ENCODE peak calls at places on chromosome 5, in nine cellular contexts. One of them, this sample, is unnamed. For H3K36me3 and H3K4me1, the result is how much of the 10 kb centered on the place peaks cover.

GRCh38 chr5:154110054-154110453 is 71.3 kb downstream of the MFAP3 start:
- DNase-seq in vagina: no peak
- DNase-seq in heart left ventricle: no peak
- DNase-seq in breast epithelium: no peak
- DNase-seq in body of pancreas: no peak
- DNase-seq in ovary: no peak
- DNase-seq in stomach: no peak
- DNase-seq in HCT116: no peak
- DNase-seq in Peyer's patch: no peak
- DNase-seq in this sample: no peak

GRCh38 chr5:93281980-93282772 is 298.8 kb downstream of the NR2F1-AS1 start:
- DNase-seq in vagina: no peak
- DNase-seq in heart left ventricle: no peak
- DNase-seq in body of pancreas: no peak
- DNase-seq in Peyer's patch: no peak
- DNase-seq in HCT116: no peak
- DNase-seq in stomach: no peak
- DNase-seq in breast epithelium: no peak
- DNase-seq in ovary: no peak
- DNase-seq in this sample: no peak

GRCh38 chr5:41954286-41954685 is 29.2 kb downstream of the FBXO4 start:
- DNase-seq in HCT116: no peak
- DNase-seq in stomach: no peak
- DNase-seq in body of pancreas: no peak
- DNase-seq in heart left ventricle: no peak
- DNase-seq in vagina: no peak
- DNase-seq in ovary: no peak
- DNase-seq in breast epithelium: no peak
- DNase-seq in Peyer's patch: no peak
- DNase-seq in this sample: no peak

GRCh38 chr5:133786432-133786831 is 174.1 kb upstream of the FSTL4 start:
- DNase-seq in ovary: no peak
- DNase-seq in Peyer's patch: no peak
- DNase-seq in HCT116: no peak
- DNase-seq in body of pancreas: no peak
- DNase-seq in vagina: no peak
- DNase-seq in heart left ventricle: no peak
- DNase-seq in breast epithelium: no peak
- DNase-seq in stomach: no peak
- DNase-seq in this sample: no peak

GRCh38 chr5:322281-322941 is 897 bp downstream of the AHRR start:
- DNase-seq in breast epithelium: no peak
- DNase-seq in HCT116: no peak
- DNase-seq in body of pancreas: no peak
- DNase-seq in heart left ventricle: no peak
- DNase-seq in Peyer's patch: no peak
- DNase-seq in ovary: no peak
- DNase-seq in vagina: no peak
- DNase-seq in stomach: no peak
- DNase-seq in this sample: no peak

GRCh38 chr5:108726446-108727091 is 21.1 kb upstream of the FER start:
- DNase-seq in stomach: no peak
- DNase-seq in HCT116: no peak
- DNase-seq in ovary: no peak
- DNase-seq in Peyer's patch: no peak
- DNase-seq in breast epithelium: no peak
- DNase-seq in body of pancreas: no peak
- DNase-seq in vagina: no peak
- DNase-seq in heart left ventricle: no peak
- DNase-seq in this sample: no peak

GRCh38 chr5:90529939-90530677 is 724 bp upstream of the LYSMD3 start:
- DNase-seq in heart left ventricle: no peak
- DNase-seq in breast epithelium: peak
- DNase-seq in body of pancreas: peak
- DNase-seq in Peyer's patch: no peak
- DNase-seq in HCT116: peak
- DNase-seq in stomach: peak
- DNase-seq in ovary: peak
- DNase-seq in vagina: no peak
- DNase-seq in this sample: peak

GRCh38 chr5:128674837-128675446 is 136.9 kb upstream of the FBN2 start:
- DNase-seq in body of pancreas: peak
- DNase-seq in stomach: peak
- DNase-seq in HCT116: peak
- DNase-seq in Peyer's patch: no peak
- DNase-seq in ovary: no peak
- DNase-seq in vagina: no peak
- DNase-seq in breast epithelium: no peak
- DNase-seq in heart left ventricle: no peak
- DNase-seq in this sample: peak

GRCh38 chr5:21159526-21160059 is 1171.6 kb upstream of the CDH18 start:
- DNase-seq in HCT116: no peak
- DNase-seq in Peyer's patch: no peak
- DNase-seq in breast epithelium: no peak
- DNase-seq in heart left ventricle: no peak
- DNase-seq in ovary: no peak
- DNase-seq in body of pancreas: no peak
- DNase-seq in vagina: no peak
- DNase-seq in stomach: no peak
- DNase-seq in this sample: no peak

GRCh38 chr5:9363026-9363793 is 182.7 kb downstream of the SEMA5A start:
- DNase-seq in HCT116: no peak
- DNase-seq in heart left ventricle: no peak
- DNase-seq in body of pancreas: no peak
- DNase-seq in stomach: no peak
- DNase-seq in vagina: no peak
- DNase-seq in ovary: no peak
- DNase-seq in breast epithelium: no peak
- DNase-seq in Peyer's patch: no peak
- DNase-seq in this sample: no peak

GRCh38 chr5:145510324-145510723 is 324.8 kb downstream of the PRELID2 start:
- DNase-seq in body of pancreas: peak
- DNase-seq in HCT116: no peak
- DNase-seq in Peyer's patch: no peak
- DNase-seq in vagina: no peak
- DNase-seq in ovary: peak
- DNase-seq in stomach: no peak
- DNase-seq in heart left ventricle: no peak
- DNase-seq in breast epithelium: no peak
- DNase-seq in this sample: no peak

GRCh38 chr5:62690421-62690820 is 111.8 kb downstream of the LRRC70 start:
- DNase-seq in breast epithelium: no peak
- DNase-seq in Peyer's patch: no peak
- DNase-seq in stomach: no peak
- DNase-seq in vagina: no peak
- DNase-seq in heart left ventricle: no peak
- DNase-seq in ovary: no peak
- DNase-seq in body of pancreas: no peak
- DNase-seq in HCT116: no peak
- DNase-seq in this sample: peak

DNA sequence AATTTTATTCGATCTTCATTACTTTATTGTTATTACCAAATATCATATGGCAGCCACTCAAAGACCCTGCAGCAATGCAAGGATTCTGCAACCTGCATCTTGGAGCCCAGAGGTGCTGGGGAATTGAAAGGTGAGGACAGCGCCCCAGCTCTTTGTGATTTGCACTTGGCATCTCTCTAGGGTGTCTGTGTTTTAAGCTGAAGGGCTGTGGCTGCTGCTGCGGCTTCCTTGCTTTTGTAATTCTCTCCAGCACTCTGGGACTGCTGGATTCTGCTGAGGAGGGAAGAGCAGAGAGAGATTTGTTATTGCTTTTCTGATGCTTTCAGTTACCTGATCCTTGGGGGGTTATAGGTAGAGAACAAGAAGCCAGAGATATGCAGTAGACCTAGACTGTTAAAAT is 562.4 kb downstream of the EBF1 start:
- DNase-seq in body of pancreas: no peak
- DNase-seq in heart left ventricle: no peak
- DNase-seq in ovary: no peak
- DNase-seq in breast epithelium: no peak
- DNase-seq in vagina: no peak
- DNase-seq in Peyer's patch: no peak
- DNase-seq in stomach: no peak
- DNase-seq in HCT116: no peak
- DNase-seq in this sample: no peak
- TF ChIP-seq POLR2A in body of pancreas: no peak
- TF ChIP-seq POLR2A in heart left ventricle: no peak
- TF ChIP-seq POLR2A in ovary: no peak
- TF ChIP-seq POLR2A in breast epithelium: no peak
- TF ChIP-seq POLR2A in vagina: no peak
- TF ChIP-seq POLR2A in Peyer's patch: no peak
- TF ChIP-seq POLR2A in stomach: no peak
- TF ChIP-seq POLR2A in HCT116: no peak
- TF ChIP-seq POLR2A in this sample: no peak

GRCh38 chr5:6753851-6754250 is 40.6 kb downstream of the TENT4A start:
- DNase-seq in Peyer's patch: peak
- DNase-seq in body of pancreas: no peak
- DNase-seq in ovary: no peak
- DNase-seq in vagina: no peak
- DNase-seq in stomach: no peak
- DNase-seq in HCT116: no peak
- DNase-seq in heart left ventricle: no peak
- DNase-seq in breast epithelium: no peak
- DNase-seq in this sample: no peak

GRCh38 chr5:6755519-6755918 is 42.3 kb downstream of the TENT4A start:
- DNase-seq in HCT116: no peak
- DNase-seq in Peyer's patch: peak
- DNase-seq in body of pancreas: no peak
- DNase-seq in vagina: no peak
- DNase-seq in breast epithelium: no peak
- DNase-seq in ovary: peak
- DNase-seq in stomach: no peak
- DNase-seq in heart left ventricle: no peak
- DNase-seq in this sample: no peak

GRCh38 chr5:6752782-6753181 is 39.5 kb downstream of the TENT4A start:
- DNase-seq in vagina: no peak
- DNase-seq in HCT116: no peak
- DNase-seq in heart left ventricle: no peak
- DNase-seq in ovary: no peak
- DNase-seq in stomach: no peak
- DNase-seq in body of pancreas: no peak
- DNase-seq in Peyer's patch: peak
- DNase-seq in breast epithelium: no peak
- DNase-seq in this sample: no peak

GRCh38 chr5:6755941-6756340 is 42.7 kb downstream of the TENT4A start:
- DNase-seq in HCT116: no peak
- DNase-seq in stomach: no peak
- DNase-seq in Peyer's patch: no peak
- DNase-seq in breast epithelium: no peak
- DNase-seq in body of pancreas: no peak
- DNase-seq in vagina: no peak
- DNase-seq in heart left ventricle: no peak
- DNase-seq in ovary: no peak
- DNase-seq in this sample: no peak

DNA sequence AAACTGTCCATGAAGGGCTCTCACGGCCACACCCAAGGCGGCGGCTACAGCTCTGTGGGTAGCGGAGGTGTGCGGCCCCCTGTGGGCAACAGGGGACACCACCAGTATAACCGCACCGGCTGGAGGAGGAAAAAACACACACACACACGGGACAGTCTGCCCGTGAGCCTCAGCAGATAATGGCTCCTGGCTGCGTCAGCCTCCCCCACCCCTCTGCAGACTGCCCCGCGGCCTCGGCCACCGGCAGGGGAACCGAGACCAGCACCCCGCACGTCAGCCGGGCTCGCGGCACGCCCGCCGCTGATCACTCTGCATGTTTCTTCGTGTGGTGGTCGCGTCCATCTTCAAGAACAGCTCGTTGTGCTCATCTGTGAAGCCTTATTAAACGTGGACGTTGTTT is 41.5 kb downstream of the TENT4A start:
- DNase-seq in stomach: no peak
- DNase-seq in breast epithelium: no peak
- DNase-seq in HCT116: no peak
- DNase-seq in Peyer's patch: peak
- DNase-seq in ovary: no peak
- DNase-seq in body of pancreas: no peak
- DNase-seq in vagina: no peak
- DNase-seq in heart left ventricle: no peak
- DNase-seq in this sample: no peak
- H3K36me3 ChIP-seq in stomach: half or more
- H3K36me3 ChIP-seq in breast epithelium: under half
- H3K36me3 ChIP-seq in HCT116: under half
- H3K36me3 ChIP-seq in Peyer's patch: under half
- H3K36me3 ChIP-seq in ovary: under half
- H3K36me3 ChIP-seq in body of pancreas: under half
- H3K36me3 ChIP-seq in vagina: under half
- H3K36me3 ChIP-seq in heart left ventricle: half or more
- H3K36me3 ChIP-seq in this sample: under half

DNA sequence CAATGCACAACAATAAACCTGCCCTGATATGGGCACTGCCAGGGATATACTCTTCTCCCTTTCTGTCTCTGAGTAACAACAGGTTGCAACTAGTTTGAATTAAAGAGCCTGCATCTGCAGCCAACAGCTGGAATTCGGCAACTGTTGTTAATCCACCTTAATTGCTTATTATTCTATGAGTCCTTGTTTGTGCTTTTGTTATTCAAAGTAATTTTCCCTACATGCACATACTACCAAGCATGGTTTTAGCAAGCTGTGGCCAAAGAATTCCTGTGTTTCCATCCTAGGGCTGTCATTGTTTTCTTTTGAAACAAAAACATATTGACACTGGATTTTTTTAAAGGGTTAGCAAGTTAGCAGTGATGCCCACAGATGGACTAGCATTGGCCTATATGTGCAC is 171.5 kb downstream of the EFNA5 start:
- DNase-seq in body of pancreas: no peak
- DNase-seq in stomach: no peak
- DNase-seq in Peyer's patch: no peak
- DNase-seq in breast epithelium: no peak
- DNase-seq in vagina: no peak
- DNase-seq in heart left ventricle: no peak
- DNase-seq in HCT116: no peak
- DNase-seq in ovary: no peak
- DNase-seq in this sample: no peak
- H3K4me1 ChIP-seq in body of pancreas: under half
- H3K4me1 ChIP-seq in stomach: under half
- H3K4me1 ChIP-seq in Peyer's patch: under half
- H3K4me1 ChIP-seq in breast epithelium: under half
- H3K4me1 ChIP-seq in vagina: under half
- H3K4me1 ChIP-seq in heart left ventricle: under half
- H3K4me1 ChIP-seq in HCT116: under half
- H3K4me1 ChIP-seq in ovary: under half
- H3K4me1 ChIP-seq in this sample: under half

DNA sequence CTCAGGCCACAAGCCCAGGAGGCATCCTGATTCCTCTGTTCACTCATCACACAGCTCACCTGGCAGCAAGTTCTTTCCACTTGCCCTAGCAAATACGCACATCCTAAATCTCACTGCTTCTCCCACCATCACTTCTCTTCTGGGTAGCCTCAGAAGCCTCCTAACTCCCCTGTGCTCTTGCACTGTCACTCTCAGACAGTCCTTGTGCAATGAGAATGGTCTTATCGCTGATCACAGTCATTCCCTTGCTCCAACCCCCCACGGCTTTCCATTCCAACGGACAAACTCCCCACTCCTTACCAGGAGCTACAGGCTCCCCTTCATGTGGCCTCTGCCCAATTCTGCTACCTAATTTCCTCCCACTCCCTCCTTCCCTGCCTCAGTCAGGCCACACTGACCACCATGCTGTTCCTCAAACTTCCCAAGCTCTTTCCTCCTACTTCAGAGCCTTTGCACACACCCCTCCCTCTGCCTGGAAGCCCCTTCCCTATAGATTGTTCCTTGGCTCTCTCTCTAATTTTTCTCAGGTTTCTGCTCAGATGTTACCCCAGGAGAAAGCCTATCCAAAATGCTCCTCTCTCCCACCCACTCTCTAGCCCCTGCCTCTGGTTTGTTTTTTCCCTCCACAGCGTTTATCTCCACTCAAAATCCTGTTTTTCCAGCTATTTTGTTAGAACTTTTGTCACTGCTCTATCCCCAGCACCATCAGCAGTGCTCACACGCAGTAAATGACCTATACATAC is 34.1 kb upstream of the TNFAIP8 start:
- DNase-seq in heart left ventricle: no peak
- DNase-seq in HCT116: no peak
- DNase-seq in body of pancreas: no peak
- DNase-seq in Peyer's patch: no peak
- DNase-seq in stomach: no peak
- DNase-seq in vagina: no peak
- DNase-seq in breast epithelium: no peak
- DNase-seq in ovary: no peak
- DNase-seq in this sample: no peak
- TF ChIP-seq POLR2A in heart left ventricle: no peak
- TF ChIP-seq POLR2A in HCT116: no peak
- TF ChIP-seq POLR2A in body of pancreas: no peak
- TF ChIP-seq POLR2A in Peyer's patch: no peak
- TF ChIP-seq POLR2A in stomach: no peak
- TF ChIP-seq POLR2A in vagina: no peak
- TF ChIP-seq POLR2A in breast epithelium: no peak
- TF ChIP-seq POLR2A in ovary: no peak
- TF ChIP-seq POLR2A in this sample: no peak